ENCODE peak calls at places on chromosomes 7 and 10, in seven cellular contexts. One of them, this sample, is unnamed.

GRCh38 chr7:36686499-36686898 is 37.8 kb downstream of the AOAH start:
- DNase-seq in left kidney: no peak
- DNase-seq in tibial nerve: no peak
- DNase-seq in neuronal stem cell: no peak
- DNase-seq in activated CD4-positive, alpha-beta T cell treated with anti-CD3 and anti-CD28 coated beads, Interleukin-2, amount 50 U/mL, for 1 hour: peak; percentile 10
- DNase-seq in cardiac fibroblast: peak; percentile 30
- DNase-seq in T1000: no peak
- DNase-seq in this sample: no peak

GRCh38 chr10:52314007-52314821 is at the start of gene DKK1:
- DNase-seq in left kidney: peak; percentile 81
- DNase-seq in tibial nerve: peak; percentile 45
- DNase-seq in neuronal stem cell: peak; percentile 56
- DNase-seq in activated CD4-positive, alpha-beta T cell treated with anti-CD3 and anti-CD28 coated beads, Interleukin-2, amount 50 U/mL, for 1 hour: no peak
- DNase-seq in cardiac fibroblast: peak; percentile 88
- DNase-seq in T1000: peak; percentile 93
- DNase-seq in this sample: peak; percentile 87

GRCh38 chr7:40815022-40815421 is 680.2 kb downstream of the SUGCT start:
- DNase-seq in left kidney: no peak
- DNase-seq in tibial nerve: no peak
- DNase-seq in neuronal stem cell: no peak
- DNase-seq in activated CD4-positive, alpha-beta T cell treated with anti-CD3 and anti-CD28 coated beads, Interleukin-2, amount 50 U/mL, for 1 hour: no peak
- DNase-seq in cardiac fibroblast: no peak
- DNase-seq in T1000: no peak
- DNase-seq in this sample: no peak

GRCh38 chr7:141460781-141461715 is 90.2 kb upstream of the AGK start:
- DNase-seq in left kidney: peak; percentile 26
- DNase-seq in tibial nerve: no peak
- DNase-seq in neuronal stem cell: no peak
- DNase-seq in activated CD4-positive, alpha-beta T cell treated with anti-CD3 and anti-CD28 coated beads, Interleukin-2, amount 50 U/mL, for 1 hour: no peak
- DNase-seq in cardiac fibroblast: no peak
- DNase-seq in T1000: no peak
- DNase-seq in this sample: no peak

GRCh38 chr7:133837248-133837647 is 289.9 kb upstream of the LRGUK start:
- DNase-seq in left kidney: peak; percentile 55
- DNase-seq in tibial nerve: no peak
- DNase-seq in neuronal stem cell: no peak
- DNase-seq in activated CD4-positive, alpha-beta T cell treated with anti-CD3 and anti-CD28 coated beads, Interleukin-2, amount 50 U/mL, for 1 hour: no peak
- DNase-seq in cardiac fibroblast: no peak
- DNase-seq in T1000: no peak
- DNase-seq in this sample: no peak

GRCh38 chr10:25047902-25048301 is 31.5 kb downstream of the THNSL1 start:
- DNase-seq in left kidney: no peak
- DNase-seq in tibial nerve: no peak
- DNase-seq in neuronal stem cell: no peak
- DNase-seq in activated CD4-positive, alpha-beta T cell treated with anti-CD3 and anti-CD28 coated beads, Interleukin-2, amount 50 U/mL, for 1 hour: no peak
- DNase-seq in cardiac fibroblast: peak; percentile 83
- DNase-seq in T1000: peak; percentile 6
- DNase-seq in this sample: no peak

GRCh38 chr10:6511347-6511746 is 68.7 kb downstream of the PRKCQ start:
- DNase-seq in left kidney: no peak
- DNase-seq in tibial nerve: no peak
- DNase-seq in neuronal stem cell: no peak
- DNase-seq in activated CD4-positive, alpha-beta T cell treated with anti-CD3 and anti-CD28 coated beads, Interleukin-2, amount 50 U/mL, for 1 hour: no peak
- DNase-seq in cardiac fibroblast: no peak
- DNase-seq in T1000: no peak
- DNase-seq in this sample: no peak

GRCh38 chr10:36254191-36254590 is 612.1 kb upstream of the FZD8 start:
- DNase-seq in left kidney: peak; percentile 42
- DNase-seq in tibial nerve: peak; percentile 80
- DNase-seq in neuronal stem cell: no peak
- DNase-seq in activated CD4-positive, alpha-beta T cell treated with anti-CD3 and anti-CD28 coated beads, Interleukin-2, amount 50 U/mL, for 1 hour: no peak
- DNase-seq in cardiac fibroblast: peak; percentile 67
- DNase-seq in T1000: no peak
- DNase-seq in this sample: no peak

GRCh38 chr7:101133621-101134398 is 6.9 kb downstream of the SERPINE1 start:
- DNase-seq in left kidney: peak; percentile 76
- DNase-seq in tibial nerve: no peak
- DNase-seq in neuronal stem cell: no peak
- DNase-seq in activated CD4-positive, alpha-beta T cell treated with anti-CD3 and anti-CD28 coated beads, Interleukin-2, amount 50 U/mL, for 1 hour: no peak
- DNase-seq in cardiac fibroblast: peak; percentile 80
- DNase-seq in T1000: no peak
- DNase-seq in this sample: no peak

GRCh38 chr7:129213828-129214227 is 11.0 kb upstream of the AHCYL2 start:
- DNase-seq in left kidney: peak; percentile 55
- DNase-seq in tibial nerve: no peak
- DNase-seq in neuronal stem cell: no peak
- DNase-seq in activated CD4-positive, alpha-beta T cell treated with anti-CD3 and anti-CD28 coated beads, Interleukin-2, amount 50 U/mL, for 1 hour: no peak
- DNase-seq in cardiac fibroblast: peak; percentile 14
- DNase-seq in T1000: no peak
- DNase-seq in this sample: peak; percentile 64

GRCh38 chr10:20817116-20817515 is 80.0 kb downstream of the NEBL start:
- DNase-seq in left kidney: no peak
- DNase-seq in tibial nerve: no peak
- DNase-seq in neuronal stem cell: no peak
- DNase-seq in activated CD4-positive, alpha-beta T cell treated with anti-CD3 and anti-CD28 coated beads, Interleukin-2, amount 50 U/mL, for 1 hour: no peak
- DNase-seq in cardiac fibroblast: no peak
- DNase-seq in T1000: no peak
- DNase-seq in this sample: no peak

GRCh38 chr10:70584941-70585544 is 17.5 kb downstream of the PRF1 start:
- DNase-seq in left kidney: peak; percentile 93
- DNase-seq in tibial nerve: no peak
- DNase-seq in neuronal stem cell: peak; percentile 44
- DNase-seq in activated CD4-positive, alpha-beta T cell treated with anti-CD3 and anti-CD28 coated beads, Interleukin-2, amount 50 U/mL, for 1 hour: no peak
- DNase-seq in cardiac fibroblast: no peak
- DNase-seq in T1000: no peak
- DNase-seq in this sample: peak; percentile 80

GRCh38 chr10:73850863-73851461 is 23.4 kb downstream of the CAMK2G start:
- DNase-seq in left kidney: no peak
- DNase-seq in tibial nerve: no peak
- DNase-seq in neuronal stem cell: no peak
- DNase-seq in activated CD4-positive, alpha-beta T cell treated with anti-CD3 and anti-CD28 coated beads, Interleukin-2, amount 50 U/mL, for 1 hour: no peak
- DNase-seq in cardiac fibroblast: peak; percentile 48
- DNase-seq in T1000: no peak
- DNase-seq in this sample: no peak

GRCh38 chr10:124640056-124640455 is 104.1 kb downstream of the FAM53B start:
- DNase-seq in left kidney: peak; percentile 35
- DNase-seq in tibial nerve: no peak
- DNase-seq in neuronal stem cell: no peak
- DNase-seq in activated CD4-positive, alpha-beta T cell treated with anti-CD3 and anti-CD28 coated beads, Interleukin-2, amount 50 U/mL, for 1 hour: no peak
- DNase-seq in cardiac fibroblast: no peak
- DNase-seq in T1000: no peak
- DNase-seq in this sample: no peak

GRCh38 chr10:18142151-18142550 is 1.9 kb downstream of the CACNB2 start:
- DNase-seq in left kidney: no peak
- DNase-seq in tibial nerve: no peak
- DNase-seq in neuronal stem cell: no peak
- DNase-seq in activated CD4-positive, alpha-beta T cell treated with anti-CD3 and anti-CD28 coated beads, Interleukin-2, amount 50 U/mL, for 1 hour: no peak
- DNase-seq in cardiac fibroblast: no peak
- DNase-seq in T1000: no peak
- DNase-seq in this sample: no peak

GRCh38 chr10:69645296-69645665 is 15.2 kb downstream of the FAM241B start:
- DNase-seq in left kidney: peak; percentile 60
- DNase-seq in tibial nerve: no peak
- DNase-seq in neuronal stem cell: no peak
- DNase-seq in activated CD4-positive, alpha-beta T cell treated with anti-CD3 and anti-CD28 coated beads, Interleukin-2, amount 50 U/mL, for 1 hour: no peak
- DNase-seq in cardiac fibroblast: no peak
- DNase-seq in T1000: no peak
- DNase-seq in this sample: peak; percentile 35

GRCh38 chr7:134184767-134185166 is 57.6 kb downstream of the LRGUK start:
- DNase-seq in left kidney: no peak
- DNase-seq in tibial nerve: no peak
- DNase-seq in neuronal stem cell: no peak
- DNase-seq in activated CD4-positive, alpha-beta T cell treated with anti-CD3 and anti-CD28 coated beads, Interleukin-2, amount 50 U/mL, for 1 hour: no peak
- DNase-seq in cardiac fibroblast: no peak
- DNase-seq in T1000: peak; percentile 12
- DNase-seq in this sample: no peak

GRCh38 chr10:105207596-105207995 is 566.5 kb downstream of the SORCS3 start:
- DNase-seq in left kidney: peak; percentile 54
- DNase-seq in tibial nerve: no peak
- DNase-seq in neuronal stem cell: no peak
- DNase-seq in activated CD4-positive, alpha-beta T cell treated with anti-CD3 and anti-CD28 coated beads, Interleukin-2, amount 50 U/mL, for 1 hour: no peak
- DNase-seq in cardiac fibroblast: no peak
- DNase-seq in T1000: no peak
- DNase-seq in this sample: no peak

GRCh38 chr7:102152672-102153585 is 133.7 kb upstream of the SH2B2 start:
- DNase-seq in left kidney: peak; percentile 78
- DNase-seq in tibial nerve: no peak
- DNase-seq in neuronal stem cell: no peak
- DNase-seq in activated CD4-positive, alpha-beta T cell treated with anti-CD3 and anti-CD28 coated beads, Interleukin-2, amount 50 U/mL, for 1 hour: no peak
- DNase-seq in cardiac fibroblast: peak; percentile 57
- DNase-seq in T1000: no peak
- DNase-seq in this sample: peak; percentile 37

GRCh38 chr7:128941946-128942526 is 4.3 kb downstream of the IRF5 start:
- DNase-seq in left kidney: no peak
- DNase-seq in tibial nerve: no peak
- DNase-seq in neuronal stem cell: no peak
- DNase-seq in activated CD4-positive, alpha-beta T cell treated with anti-CD3 and anti-CD28 coated beads, Interleukin-2, amount 50 U/mL, for 1 hour: no peak
- DNase-seq in cardiac fibroblast: no peak
- DNase-seq in T1000: no peak
- DNase-seq in this sample: no peak